ENCODE peak calls at places on chromosomes 13 and 19, in ten cellular contexts. U is lower leg skin, H is dorsolateral prefrontal cortex, P is neural progenitor cell, I is HCT116, G is upper lobe of right lung, S is LNCaP clone FGC, C is astrocyte of the spinal cord, T is cardiac fibroblast, Z is heart left ventricle. F is an unnamed sample.
A peak's percentile ranks its signal among the peaks of the same experiment; 100 is the strongest.

GRCh38 chr19:38736413-38737280 is 7.6 kb downstream of the CAPN12 start:
- DNase-seq in S (no peak), T (no peak), Z (peak; percentile 39), G (peak; percentile 91), H (no peak), P (peak; percentile 84), I (peak; percentile 48), U (peak; percentile 45), C (peak; percentile 30), F (peak; percentile 70)

GRCh38 chr19:45021971-45022370 is 16.9 kb upstream of the CLASRP start:
- DNase-seq in Z (no peak), I (no peak), H (no peak), S (no peak), P (no peak), U (no peak), T (no peak), G (no peak), C (no peak), F (no peak)

GRCh38 chr19:46618670-46619231 is 6.1 kb downstream of the PTGIR start:
- DNase-seq in H (no peak), G (no peak), Z (no peak), T (peak; percentile 83), I (no peak), S (peak; percentile 35), P (no peak), C (no peak), U (no peak), F (no peak)

GRCh38 chr19:37227996-37228395 is 10.0 kb downstream of the ZNF383 start:
- DNase-seq in C (peak; percentile 10), Z (no peak), U (no peak), S (peak; percentile 19), G (no peak), H (no peak), P (peak; percentile 42), T (peak; percentile 11), I (no peak), F (peak; percentile 19)

GRCh38 chr19:44609219-44609618 is 4.1 kb upstream of the IGSF23 start:
- DNase-seq in U (no peak), C (no peak), Z (no peak), S (no peak), P (no peak), I (no peak), G (no peak), H (no peak), T (no peak), F (no peak)

GRCh38 chr13:89514534-89515312 is 1832.8 kb upstream of the MIR17HG start:
- DNase-seq in H (no peak), Z (no peak), T (peak; percentile 59), I (no peak), S (no peak), G (no peak), C (peak; percentile 73), U (no peak), P (peak; percentile 43), F (no peak)

GRCh38 chr19:48403606-48404005 is 10.1 kb downstream of the GRIN2D start:
- DNase-seq in C (peak; percentile 64), Z (no peak), S (no peak), H (no peak), T (peak; percentile 65), P (peak; percentile 80), I (no peak), G (no peak), U (no peak), F (no peak)

GRCh38 chr19:38684078-38684861 is 36.8 kb downstream of the ACTN4 start:
- DNase-seq in G (peak; percentile 79), C (peak; percentile 95), H (no peak), S (peak; percentile 40), T (peak; percentile 96), I (peak; percentile 93), P (no peak), U (peak; percentile 67), Z (peak; percentile 79), F (no peak)

GRCh38 chr13:60584976-60585375 is 188.0 kb downstream of the TDRD3 start:
- DNase-seq in P (peak; percentile 73), Z (no peak), C (peak; percentile 62), S (no peak), U (no peak), H (no peak), G (no peak), I (no peak), T (peak; percentile 43), F (peak; percentile 7)

GRCh38 chr19:41531438-41532311 is 44.3 kb upstream of the CEACAM21 start:
- DNase-seq in I (no peak), S (peak; percentile 48), H (no peak), C (peak; percentile 16), P (no peak), Z (peak; percentile 87), T (peak; percentile 92), G (peak; percentile 83), U (peak; percentile 86), F (no peak)

GRCh38 chr19:39379865-39380399 is 11.0 kb downstream of the PAF1 start:
- DNase-seq in Z (no peak), G (no peak), T (no peak), C (no peak), I (no peak), U (no peak), P (no peak), H (peak; percentile 56), S (no peak), F (no peak)

GRCh38 chr13:98656223-98656622 is 79.3 kb upstream of the STK24 start:
- DNase-seq in U (no peak), S (no peak), P (no peak), Z (no peak), T (no peak), G (no peak), C (no peak), I (no peak), H (no peak), F (no peak)

GRCh38 chr13:113856716-113857065 is 7.2 kb downstream of the GAS6 start:
- DNase-seq in C (peak; percentile 65), H (no peak), T (peak; percentile 72), I (no peak), U (no peak), P (no peak), G (no peak), S (no peak), Z (peak; percentile 39), F (no peak)

GRCh38 chr19:43534811-43535761 is 2.1 kb downstream of the ZNF575 start:
- DNase-seq in T (peak; percentile 64), G (peak; percentile 76), Z (peak; percentile 58), U (no peak), S (no peak), I (no peak), H (peak; percentile 83), P (peak; percentile 92), C (peak; percentile 56), F (peak; percentile 73)

GRCh38 chr13:92739306-92739818 is 487.2 kb upstream of the GPC6 start:
- DNase-seq in C (no peak), I (no peak), S (no peak), U (no peak), T (no peak), Z (no peak), G (no peak), P (no peak), H (no peak), F (no peak)

GRCh38 chr13:92743992-92744391 is 482.6 kb upstream of the GPC6 start:
- DNase-seq in Z (no peak), P (no peak), C (no peak), T (no peak), I (no peak), H (no peak), S (no peak), U (no peak), G (no peak), F (no peak)

GRCh38 chr13:92745233-92745632 is 481.4 kb upstream of the GPC6 start:
- DNase-seq in P (no peak), T (no peak), C (no peak), S (no peak), U (no peak), G (no peak), Z (no peak), H (no peak), I (no peak), F (no peak)
- TF ChIP-seq CTCF in P (no peak), T (no peak), C (no peak), S (no peak), U (no peak), G (no peak), Z (no peak), H (no peak), I (no peak), F (no peak)

GRCh38 chr19:19262190-19263057 is 10.7 kb downstream of the TM6SF2 start:
- DNase-seq in G (peak; percentile 58), H (no peak), Z (no peak), T (no peak), I (no peak), U (no peak), C (no peak), P (peak; percentile 59), S (no peak), F (peak; percentile 37)
- TF ChIP-seq CTCF in G (no peak), H (no peak), Z (no peak), T (no peak), I (no peak), U (no peak), C (no peak), P (no peak), S (no peak), F (no peak)

DNA sequence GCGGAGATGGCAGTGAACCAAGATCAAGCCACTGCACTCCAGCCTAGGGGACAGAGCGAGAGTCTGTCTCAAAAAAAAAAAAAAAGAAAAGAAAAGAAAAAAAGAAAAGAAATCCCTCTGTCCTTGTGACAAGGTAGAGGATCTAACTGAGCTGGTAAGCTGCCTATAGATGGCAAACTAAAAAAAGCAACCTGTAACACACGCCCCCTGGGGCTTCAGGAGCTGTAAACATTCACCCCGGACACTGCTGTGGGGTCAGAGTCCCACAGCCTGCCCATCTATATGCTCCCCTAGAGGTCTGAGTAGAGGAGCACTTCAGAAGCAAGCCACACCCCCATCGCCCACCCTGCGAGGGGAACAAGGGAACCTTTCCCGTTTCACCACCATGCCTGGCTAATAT is 4.3 kb upstream of the PGPEP1 start:
- DNase-seq in P (no peak), U (no peak), T (no peak), H (no peak), G (no peak), Z (no peak), C (no peak), I (no peak), S (no peak), F (no peak)
- TF ChIP-seq CTCF in P (no peak), U (no peak), T (no peak), H (no peak), G (no peak), Z (no peak), C (no peak), I (no peak), S (no peak), F (no peak)

DNA sequence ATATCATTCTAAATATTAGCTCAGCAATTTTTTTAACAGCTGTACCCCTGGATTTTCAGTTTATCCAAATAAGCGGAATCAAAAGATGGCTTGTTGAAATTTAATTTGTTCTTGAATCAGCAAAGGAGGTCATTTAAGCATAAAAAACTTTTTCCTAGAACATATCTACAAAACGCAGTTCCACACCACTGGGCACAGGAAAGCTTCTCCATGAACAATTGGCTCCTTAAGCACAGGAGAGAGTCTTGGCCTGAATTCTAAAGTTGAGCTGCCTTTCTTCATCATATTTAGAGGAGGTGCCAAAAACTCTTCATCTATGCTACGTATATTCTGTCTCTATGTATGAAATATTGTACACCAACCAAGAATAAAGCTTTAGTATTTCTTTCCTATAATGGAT is 263.9 kb downstream of the SLITRK6 start:
- DNase-seq in H (no peak), G (no peak), Z (no peak), I (no peak), S (no peak), C (no peak), T (no peak), P (no peak), U (no peak), F (no peak)
- TF ChIP-seq CTCF in H (no peak), G (no peak), Z (no peak), I (no peak), S (no peak), C (no peak), T (no peak), P (no peak), U (no peak), F (no peak)